ENCODE peak calls at places on chromosomes 16 and 17, in ten cellular contexts. X is right cardiac atrium; A is SJCRH30; W is mammary epithelial cell; B is tibial artery; U is breast epithelium; I is A549; P is CD4-positive, alpha-beta memory T cell; L is lower lobe of right lung; J is thoracic aorta. O is an unnamed sample.
A peak's percentile ranks its signal among the peaks of the same experiment; 100 is the strongest.

GRCh38 chr17:45287526-45288264 is 25.8 kb upstream of the SPATA32 start:
- DNase-seq in U (no peak), P (no peak), L (no peak), B (no peak), A (peak; percentile 93), W (no peak), J (no peak), X (no peak), I (no peak), O (no peak)

GRCh38 chr16:89599451-89599858 is 14.0 kb upstream of the DPEP1 start:
- DNase-seq in A (peak; percentile 65), J (no peak), L (no peak), U (no peak), P (no peak), X (no peak), I (peak; percentile 65), B (no peak), W (peak; percentile 41), O (peak; percentile 88)

GRCh38 chr17:74768069-74768762 is 7.9 kb downstream of the NAT9 start:
- DNase-seq in W (no peak), I (no peak), L (no peak), P (no peak), J (peak; percentile 79), U (peak; percentile 82), X (peak; percentile 70), A (no peak), B (peak; percentile 89), O (peak; percentile 49)

GRCh38 chr17:45311762-45312476 is 4.9 kb downstream of the MAP3K14 start:
- DNase-seq in I (peak; percentile 62), U (no peak), A (no peak), L (peak; percentile 81), P (peak; percentile 63), B (peak; percentile 78), J (no peak), X (peak; percentile 56), W (peak; percentile 96), O (peak; percentile 86)

GRCh38 chr16:22232277-22233049 is 26.4 kb downstream of the EEF2K start:
- DNase-seq in L (peak; percentile 76), P (no peak), X (no peak), J (no peak), U (peak; percentile 90), I (peak; percentile 87), W (peak; percentile 72), B (no peak), A (no peak), O (peak; percentile 93)

GRCh38 chr16:27430923-27431484 is 29.0 kb downstream of the IL21R start:
- DNase-seq in J (no peak), W (no peak), L (no peak), X (no peak), I (no peak), U (no peak), P (no peak), B (no peak), A (peak; percentile 65), O (no peak)

GRCh38 chr17:35769895-35770486 is 9.3 kb downstream of the C17orf50 start:
- DNase-seq in U (no peak), B (no peak), L (no peak), P (no peak), A (no peak), W (no peak), J (no peak), I (no peak), X (no peak), O (no peak)

GRCh38 chr17:50239913-50240312 is 34.4 kb upstream of the TMEM92 start:
- DNase-seq in X (no peak), J (no peak), A (no peak), P (no peak), W (no peak), L (no peak), I (no peak), B (no peak), U (no peak), O (no peak)

GRCh38 chr16:50133214-50133613 is 19.9 kb upstream of the TENT4B start:
- DNase-seq in I (no peak), J (no peak), A (no peak), U (no peak), L (no peak), B (no peak), X (no peak), P (no peak), W (no peak), O (no peak)

GRCh38 chr16:69918241-69918640 is 32.9 kb upstream of the CLEC18A start:
- DNase-seq in X (no peak), U (no peak), J (no peak), B (no peak), A (no peak), P (no peak), W (no peak), L (no peak), I (no peak), O (no peak)

GRCh38 chr16:46573008-46573833 is 48.0 kb downstream of the SHCBP1 start:
- DNase-seq in X (no peak), B (no peak), A (peak; percentile 54), I (peak; percentile 12), W (peak; percentile 54), J (no peak), P (no peak), L (no peak), U (no peak), O (no peak)

GRCh38 chr17:63697341-63698286 is 2.3 kb downstream of the LIMD2 start:
- DNase-seq in U (no peak), B (no peak), L (peak; percentile 84), A (peak; percentile 40), W (peak; percentile 29), I (peak; percentile 78), X (peak; percentile 51), J (no peak), P (peak; percentile 87), O (peak; percentile 87)
- H3K4me3 ChIP-seq in U (peak overlapping the region; percentile 68), B (no peak overlapping the region), L (peak overlapping the region; percentile 49), A (no peak overlapping the region), W (no peak overlapping the region), I (no peak overlapping the region), X (no peak overlapping the region), J (peak overlapping the region; percentile 78), P (peak overlapping the region; percentile 98), O (peak overlapping the region; percentile 80)

GRCh38 chr17:13755851-13756250 is 154.1 kb upstream of the HS3ST3A1 start:
- DNase-seq in W (no peak), J (no peak), I (no peak), U (no peak), X (no peak), L (no peak), A (no peak), B (no peak), P (no peak), O (no peak)

GRCh38 chr17:13757871-13758270 is 156.1 kb upstream of the HS3ST3A1 start:
- DNase-seq in X (no peak), W (no peak), I (no peak), J (no peak), P (no peak), U (no peak), B (no peak), A (no peak), L (no peak), O (no peak)

GRCh38 chr17:13759936-13760335 is 158.2 kb upstream of the HS3ST3A1 start:
- DNase-seq in U (no peak), W (no peak), B (no peak), L (no peak), P (no peak), X (no peak), A (no peak), I (no peak), J (no peak), O (no peak)

GRCh38 chr17:13753151-13753550 is 151.4 kb upstream of the HS3ST3A1 start:
- DNase-seq in J (no peak), P (no peak), A (no peak), U (no peak), W (no peak), I (no peak), B (no peak), X (no peak), L (no peak), O (no peak)

GRCh38 chr17:13756763-13757162 is 155.0 kb upstream of the HS3ST3A1 start:
- DNase-seq in W (no peak), J (no peak), I (no peak), L (no peak), P (no peak), A (no peak), B (no peak), X (no peak), U (no peak), O (no peak)
- H3K4me1 ChIP-seq in W (no peaks in the 10 kb centered on the region), J (no peaks in the 10 kb centered on the region), I (no peaks in the 10 kb centered on the region), L (no peaks in the 10 kb centered on the region), P (no peaks in the 10 kb centered on the region), A (peaks cover under 1% of the 10 kb centered on the region), B (no peaks in the 10 kb centered on the region), X (no peaks in the 10 kb centered on the region), U (no peaks in the 10 kb centered on the region), O (no peaks in the 10 kb centered on the region)

DNA sequence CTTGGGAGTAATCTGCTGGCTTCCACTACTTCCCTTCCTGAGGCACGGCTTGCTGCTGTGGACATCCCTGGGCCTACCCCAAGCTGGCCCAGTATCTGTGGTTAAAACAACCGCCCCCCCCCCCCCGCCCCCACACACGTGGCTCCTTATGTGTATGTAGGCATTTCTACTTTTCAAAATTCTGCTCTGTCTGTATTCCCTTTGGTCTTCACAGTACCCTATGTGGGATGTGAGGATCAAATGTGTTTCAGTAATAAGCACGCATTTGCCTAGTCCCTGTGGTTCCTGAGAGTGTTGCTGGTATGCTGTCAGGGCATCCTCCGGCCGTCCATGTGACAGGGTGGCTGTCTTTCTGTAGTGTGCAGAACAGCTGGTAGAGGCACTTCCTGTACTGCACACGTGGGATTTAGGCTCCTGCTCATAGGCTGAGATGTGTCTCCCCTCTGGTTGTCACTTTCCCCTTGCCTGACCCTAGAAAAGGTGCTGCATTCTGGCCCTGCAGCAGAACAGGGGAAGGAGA is 2.2 kb downstream of the NT5M start:
- DNase-seq in I (no peak), W (no peak), B (peak; percentile 40), J (no peak), L (no peak), U (no peak), X (no peak), P (peak; percentile 54), A (peak; percentile 95), O (peak; percentile 69)
- H3K4me3 ChIP-seq in I (no peak overlapping the region), W (no peak overlapping the region), B (no peak overlapping the region), J (no peak overlapping the region), L (no peak overlapping the region), U (no peak overlapping the region), X (no peak overlapping the region), P (no peak overlapping the region), A (no peak overlapping the region), O (no peak overlapping the region)

GRCh38 chr17:64080174-64080618 is 49.7 kb downstream of the ERN1 start:
- DNase-seq in J (no peak), X (no peak), I (no peak), W (no peak), U (no peak), A (no peak), P (no peak), B (no peak), L (no peak), O (no peak)

GRCh38 chr17:64081802-64082799 is 47.8 kb downstream of the ERN1 start:
- DNase-seq in P (peak; percentile 77), X (no peak), W (peak; percentile 83), U (no peak), J (no peak), L (no peak), I (peak; percentile 79), B (no peak), A (no peak), O (no peak)

GRCh38 chr17:64073771-64074703 is 53.6 kb upstream of the ICAM2 start:
- DNase-seq in U (no peak), L (no peak), A (no peak), I (no peak), J (no peak), P (no peak), B (no peak), X (no peak), W (no peak), O (no peak)

GRCh38 chr17:64074704-64075484 is 54.5 kb upstream of the ICAM2 start:
- DNase-seq in L (no peak), X (no peak), A (no peak), J (no peak), P (no peak), W (peak; percentile 82), U (no peak), I (peak; percentile 66), B (no peak), O (no peak)

GRCh38 chr17:64077409-64077808 is 52.5 kb downstream of the ERN1 start:
- DNase-seq in A (no peak), J (no peak), X (no peak), I (no peak), W (no peak), B (no peak), U (no peak), P (no peak), L (peak; percentile 84), O (no peak)
- H3K4me1 ChIP-seq in A (peaks cover 4% of the 10 kb centered on the region), J (no peaks in the 10 kb centered on the region), X (peaks cover 1% of the 10 kb centered on the region), I (peaks cover 64% of the 10 kb centered on the region), W (peaks cover 11% of the 10 kb centered on the region), B (peaks cover 3% of the 10 kb centered on the region), U (no peaks in the 10 kb centered on the region), P (peaks cover 43% of the 10 kb centered on the region), L (peaks cover 51% of the 10 kb centered on the region), O (peaks cover 20% of the 10 kb centered on the region)

O was measured in Peyer's patch.